ENCODE peak calls at places on chromosomes 2 and 18, in nine cellular contexts. One of them, this sample, is unnamed.

GRCh38 chr2:71682341-71682740 is 229.0 kb downstream of the DYSF start:
- DNase-seq in HS-27A: no peak
- DNase-seq in AG10803: no peak
- DNase-seq in stimulated activated CD4-positive, alpha-beta T cell treated with anti-CD3 and anti-CD28 coated beads, Interleukin-1b, Interleukin-23, amount 100 ng/mL, for 24 hours: no peak
- DNase-seq in colonic mucosa: no peak
- DNase-seq in Daoy: no peak
- DNase-seq in H4: no peak
- DNase-seq in hippocampal formation: no peak
- DNase-seq in WERI-Rb-1: no peak
- DNase-seq in this sample: no peak

GRCh38 chr2:135685361-135685760 is 56.3 kb upstream of the UBXN4 start:
- DNase-seq in HS-27A: no peak
- DNase-seq in AG10803: peak; percentile 33
- DNase-seq in stimulated activated CD4-positive, alpha-beta T cell treated with anti-CD3 and anti-CD28 coated beads, Interleukin-1b, Interleukin-23, amount 100 ng/mL, for 24 hours: no peak
- DNase-seq in colonic mucosa: no peak
- DNase-seq in Daoy: no peak
- DNase-seq in H4: no peak
- DNase-seq in hippocampal formation: no peak
- DNase-seq in WERI-Rb-1: no peak
- DNase-seq in this sample: no peak

GRCh38 chr2:28565033-28565432 is 69.2 kb downstream of the PLB1 start:
- DNase-seq in HS-27A: no peak
- DNase-seq in AG10803: no peak
- DNase-seq in stimulated activated CD4-positive, alpha-beta T cell treated with anti-CD3 and anti-CD28 coated beads, Interleukin-1b, Interleukin-23, amount 100 ng/mL, for 24 hours: no peak
- DNase-seq in colonic mucosa: no peak
- DNase-seq in Daoy: no peak
- DNase-seq in H4: no peak
- DNase-seq in hippocampal formation: no peak
- DNase-seq in WERI-Rb-1: no peak
- DNase-seq in this sample: no peak

GRCh38 chr2:72276356-72276755 is 128.7 kb upstream of the CYP26B1 start:
- DNase-seq in HS-27A: no peak
- DNase-seq in AG10803: peak; percentile 33
- DNase-seq in stimulated activated CD4-positive, alpha-beta T cell treated with anti-CD3 and anti-CD28 coated beads, Interleukin-1b, Interleukin-23, amount 100 ng/mL, for 24 hours: no peak
- DNase-seq in colonic mucosa: no peak
- DNase-seq in Daoy: no peak
- DNase-seq in H4: no peak
- DNase-seq in hippocampal formation: no peak
- DNase-seq in WERI-Rb-1: no peak
- DNase-seq in this sample: no peak

GRCh38 chr18:67463829-67464228 is 52.7 kb downstream of the DSEL start:
- DNase-seq in HS-27A: no peak
- DNase-seq in AG10803: no peak
- DNase-seq in stimulated activated CD4-positive, alpha-beta T cell treated with anti-CD3 and anti-CD28 coated beads, Interleukin-1b, Interleukin-23, amount 100 ng/mL, for 24 hours: no peak
- DNase-seq in colonic mucosa: no peak
- DNase-seq in Daoy: no peak
- DNase-seq in H4: peak; percentile 40
- DNase-seq in hippocampal formation: no peak
- DNase-seq in WERI-Rb-1: no peak
- DNase-seq in this sample: no peak

GRCh38 chr2:219327719-219328118 is 4.8 kb downstream of the RESP18 start:
- DNase-seq in HS-27A: no peak
- DNase-seq in AG10803: no peak
- DNase-seq in stimulated activated CD4-positive, alpha-beta T cell treated with anti-CD3 and anti-CD28 coated beads, Interleukin-1b, Interleukin-23, amount 100 ng/mL, for 24 hours: no peak
- DNase-seq in colonic mucosa: no peak
- DNase-seq in Daoy: no peak
- DNase-seq in H4: no peak
- DNase-seq in hippocampal formation: no peak
- DNase-seq in WERI-Rb-1: peak; percentile 88
- DNase-seq in this sample: no peak

GRCh38 chr2:47735470-47735869 is 47.5 kb upstream of the MSH6 start:
- DNase-seq in HS-27A: no peak
- DNase-seq in AG10803: no peak
- DNase-seq in stimulated activated CD4-positive, alpha-beta T cell treated with anti-CD3 and anti-CD28 coated beads, Interleukin-1b, Interleukin-23, amount 100 ng/mL, for 24 hours: no peak
- DNase-seq in colonic mucosa: no peak
- DNase-seq in Daoy: no peak
- DNase-seq in H4: no peak
- DNase-seq in hippocampal formation: no peak
- DNase-seq in WERI-Rb-1: no peak
- DNase-seq in this sample: no peak

GRCh38 chr2:242035858-242036652 is 166.5 kb downstream of the RTP5 start:
- DNase-seq in HS-27A: no peak
- DNase-seq in AG10803: no peak
- DNase-seq in stimulated activated CD4-positive, alpha-beta T cell treated with anti-CD3 and anti-CD28 coated beads, Interleukin-1b, Interleukin-23, amount 100 ng/mL, for 24 hours: no peak
- DNase-seq in colonic mucosa: no peak
- DNase-seq in Daoy: no peak
- DNase-seq in H4: no peak
- DNase-seq in hippocampal formation: no peak
- DNase-seq in WERI-Rb-1: no peak
- DNase-seq in this sample: no peak

GRCh38 chr2:219228026-219228744 is 1.3 kb downstream of the ATG9A start:
- DNase-seq in HS-27A: no peak
- DNase-seq in AG10803: no peak
- DNase-seq in stimulated activated CD4-positive, alpha-beta T cell treated with anti-CD3 and anti-CD28 coated beads, Interleukin-1b, Interleukin-23, amount 100 ng/mL, for 24 hours: no peak
- DNase-seq in colonic mucosa: no peak
- DNase-seq in Daoy: no peak
- DNase-seq in H4: no peak
- DNase-seq in hippocampal formation: no peak
- DNase-seq in WERI-Rb-1: no peak
- DNase-seq in this sample: no peak

GRCh38 chr2:200728630-200729029 is 83.1 kb upstream of the BZW1 start:
- DNase-seq in HS-27A: no peak
- DNase-seq in AG10803: peak; percentile 40
- DNase-seq in stimulated activated CD4-positive, alpha-beta T cell treated with anti-CD3 and anti-CD28 coated beads, Interleukin-1b, Interleukin-23, amount 100 ng/mL, for 24 hours: no peak
- DNase-seq in colonic mucosa: no peak
- DNase-seq in Daoy: no peak
- DNase-seq in H4: peak; percentile 44
- DNase-seq in hippocampal formation: no peak
- DNase-seq in WERI-Rb-1: no peak
- DNase-seq in this sample: no peak

GRCh38 chr18:42064109-42064508 is 109.1 kb downstream of the PIK3C3 start:
- DNase-seq in HS-27A: no peak
- DNase-seq in AG10803: no peak
- DNase-seq in stimulated activated CD4-positive, alpha-beta T cell treated with anti-CD3 and anti-CD28 coated beads, Interleukin-1b, Interleukin-23, amount 100 ng/mL, for 24 hours: no peak
- DNase-seq in colonic mucosa: no peak
- DNase-seq in Daoy: no peak
- DNase-seq in H4: no peak
- DNase-seq in hippocampal formation: no peak
- DNase-seq in WERI-Rb-1: no peak
- DNase-seq in this sample: no peak

GRCh38 chr18:10439898-10440297 is 14.5 kb upstream of the APCDD1 start:
- DNase-seq in HS-27A: no peak
- DNase-seq in AG10803: no peak
- DNase-seq in stimulated activated CD4-positive, alpha-beta T cell treated with anti-CD3 and anti-CD28 coated beads, Interleukin-1b, Interleukin-23, amount 100 ng/mL, for 24 hours: no peak
- DNase-seq in colonic mucosa: no peak
- DNase-seq in Daoy: no peak
- DNase-seq in H4: no peak
- DNase-seq in hippocampal formation: no peak
- DNase-seq in WERI-Rb-1: no peak
- DNase-seq in this sample: no peak

GRCh38 chr2:96113951-96114350 is 2.4 kb downstream of the ADRA2B start:
- DNase-seq in HS-27A: no peak
- DNase-seq in AG10803: no peak
- DNase-seq in stimulated activated CD4-positive, alpha-beta T cell treated with anti-CD3 and anti-CD28 coated beads, Interleukin-1b, Interleukin-23, amount 100 ng/mL, for 24 hours: no peak
- DNase-seq in colonic mucosa: no peak
- DNase-seq in Daoy: no peak
- DNase-seq in H4: no peak
- DNase-seq in hippocampal formation: no peak
- DNase-seq in WERI-Rb-1: no peak
- DNase-seq in this sample: no peak